ENCODE peak calls at places on chromosome 14, in seven cellular contexts. One of them, this sample, is unnamed.

GRCh38 chr14:50173891-50174290 is 57.5 kb downstream of the SOS2 start:
- DNase-seq in effector memory CD4-positive, alpha-beta T cell: no peak
- DNase-seq in lower lobe of right lung: no peak
- DNase-seq in astrocyte of the hippocampus: peak; percentile 18
- DNase-seq in non-pigmented ciliary epithelial cell: no peak
- DNase-seq in neural crest cell: no peak
- DNase-seq in D341Med: no peak
- DNase-seq in this sample: no peak

GRCh38 chr14:59475709-59476108 is 8.5 kb downstream of the L3HYPDH start:
- DNase-seq in effector memory CD4-positive, alpha-beta T cell: no peak
- DNase-seq in lower lobe of right lung: no peak
- DNase-seq in astrocyte of the hippocampus: no peak
- DNase-seq in non-pigmented ciliary epithelial cell: no peak
- DNase-seq in neural crest cell: no peak
- DNase-seq in D341Med: no peak
- DNase-seq in this sample: no peak

GRCh38 chr14:59870277-59871165 is at the start of gene RTN1:
- DNase-seq in effector memory CD4-positive, alpha-beta T cell: no peak
- DNase-seq in lower lobe of right lung: peak; percentile 80
- DNase-seq in astrocyte of the hippocampus: peak; percentile 81
- DNase-seq in non-pigmented ciliary epithelial cell: no peak
- DNase-seq in neural crest cell: peak; percentile 60
- DNase-seq in D341Med: peak; percentile 84
- DNase-seq in this sample: peak; percentile 92

GRCh38 chr14:69483765-69484443 is 624 bp upstream of the PLEKHD1 start:
- DNase-seq in effector memory CD4-positive, alpha-beta T cell: no peak
- DNase-seq in lower lobe of right lung: no peak
- DNase-seq in astrocyte of the hippocampus: peak; percentile 42
- DNase-seq in non-pigmented ciliary epithelial cell: no peak
- DNase-seq in neural crest cell: no peak
- DNase-seq in D341Med: peak; percentile 60
- DNase-seq in this sample: peak; percentile 69

GRCh38 chr14:70188608-70189540 is at the start of gene SLC8A3:
- DNase-seq in effector memory CD4-positive, alpha-beta T cell: no peak
- DNase-seq in lower lobe of right lung: no peak
- DNase-seq in astrocyte of the hippocampus: peak; percentile 67
- DNase-seq in non-pigmented ciliary epithelial cell: no peak
- DNase-seq in neural crest cell: peak; percentile 59
- DNase-seq in D341Med: peak; percentile 80
- DNase-seq in this sample: peak; percentile 92

GRCh38 chr14:68458253-68458652 is 334.6 kb downstream of the ZFP36L1 start:
- DNase-seq in effector memory CD4-positive, alpha-beta T cell: no peak
- DNase-seq in lower lobe of right lung: no peak
- DNase-seq in astrocyte of the hippocampus: no peak
- DNase-seq in non-pigmented ciliary epithelial cell: no peak
- DNase-seq in neural crest cell: no peak
- DNase-seq in D341Med: no peak
- DNase-seq in this sample: no peak

GRCh38 chr14:76083796-76084195 is 67.9 kb upstream of the GPATCH2L start:
- DNase-seq in effector memory CD4-positive, alpha-beta T cell: no peak
- DNase-seq in lower lobe of right lung: no peak
- DNase-seq in astrocyte of the hippocampus: no peak
- DNase-seq in non-pigmented ciliary epithelial cell: no peak
- DNase-seq in neural crest cell: no peak
- DNase-seq in D341Med: no peak
- DNase-seq in this sample: no peak

GRCh38 chr14:50601405-50601804 is 41.5 kb downstream of the ATL1 start:
- DNase-seq in effector memory CD4-positive, alpha-beta T cell: no peak
- DNase-seq in lower lobe of right lung: no peak
- DNase-seq in astrocyte of the hippocampus: no peak
- DNase-seq in non-pigmented ciliary epithelial cell: no peak
- DNase-seq in neural crest cell: no peak
- DNase-seq in D341Med: no peak
- DNase-seq in this sample: no peak

GRCh38 chr14:29222671-29223268 is 456.2 kb downstream of the FOXG1 start:
- DNase-seq in effector memory CD4-positive, alpha-beta T cell: no peak
- DNase-seq in lower lobe of right lung: no peak
- DNase-seq in astrocyte of the hippocampus: peak; percentile 77
- DNase-seq in non-pigmented ciliary epithelial cell: no peak
- DNase-seq in neural crest cell: no peak
- DNase-seq in D341Med: peak; percentile 40
- DNase-seq in this sample: peak; percentile 57

GRCh38 chr14:50039734-50040400 is 76.5 kb downstream of the VCPKMT start:
- DNase-seq in effector memory CD4-positive, alpha-beta T cell: no peak
- DNase-seq in lower lobe of right lung: peak; percentile 85
- DNase-seq in astrocyte of the hippocampus: peak; percentile 71
- DNase-seq in non-pigmented ciliary epithelial cell: no peak
- DNase-seq in neural crest cell: no peak
- DNase-seq in D341Med: no peak
- DNase-seq in this sample: no peak

GRCh38 chr14:74712499-74713394 is at the start of the genes AREL1 and FCF1:
- DNase-seq in effector memory CD4-positive, alpha-beta T cell: peak; percentile 79
- DNase-seq in lower lobe of right lung: peak; percentile 79
- DNase-seq in astrocyte of the hippocampus: peak; percentile 94
- DNase-seq in non-pigmented ciliary epithelial cell: peak; percentile 40
- DNase-seq in neural crest cell: peak; percentile 69
- DNase-seq in D341Med: peak; percentile 93
- DNase-seq in this sample: peak; percentile 93

GRCh38 chr14:88995437-88996198 is 171.2 kb downstream of the TTC8 start:
- DNase-seq in effector memory CD4-positive, alpha-beta T cell: no peak
- DNase-seq in lower lobe of right lung: no peak
- DNase-seq in astrocyte of the hippocampus: peak; percentile 48
- DNase-seq in non-pigmented ciliary epithelial cell: no peak
- DNase-seq in neural crest cell: no peak
- DNase-seq in D341Med: peak; percentile 39
- DNase-seq in this sample: no peak

GRCh38 chr14:79516009-79516408 is 695.3 kb downstream of the DIO2 start:
- DNase-seq in effector memory CD4-positive, alpha-beta T cell: no peak
- DNase-seq in lower lobe of right lung: no peak
- DNase-seq in astrocyte of the hippocampus: no peak
- DNase-seq in non-pigmented ciliary epithelial cell: no peak
- DNase-seq in neural crest cell: no peak
- DNase-seq in D341Med: no peak
- DNase-seq in this sample: peak; percentile 47

GRCh38 chr14:76699209-76699608 is 62.1 kb upstream of the VASH1 start:
- DNase-seq in effector memory CD4-positive, alpha-beta T cell: no peak
- DNase-seq in lower lobe of right lung: no peak
- DNase-seq in astrocyte of the hippocampus: no peak
- DNase-seq in non-pigmented ciliary epithelial cell: no peak
- DNase-seq in neural crest cell: no peak
- DNase-seq in D341Med: no peak
- DNase-seq in this sample: no peak

GRCh38 chr14:68685419-68686211 is 107.3 kb downstream of the ZFP36L1 start:
- DNase-seq in effector memory CD4-positive, alpha-beta T cell: peak; percentile 76
- DNase-seq in lower lobe of right lung: no peak
- DNase-seq in astrocyte of the hippocampus: peak; percentile 88
- DNase-seq in non-pigmented ciliary epithelial cell: peak; percentile 58
- DNase-seq in neural crest cell: no peak
- DNase-seq in D341Med: no peak
- DNase-seq in this sample: no peak

GRCh38 chr14:20986811-20987210 is 3.0 kb upstream of the METTL17 start:
- DNase-seq in effector memory CD4-positive, alpha-beta T cell: no peak
- DNase-seq in lower lobe of right lung: no peak
- DNase-seq in astrocyte of the hippocampus: peak; percentile 92
- DNase-seq in non-pigmented ciliary epithelial cell: peak; percentile 94
- DNase-seq in neural crest cell: no peak
- DNase-seq in D341Med: no peak
- DNase-seq in this sample: no peak

GRCh38 chr14:101408077-101408831 is 153.0 kb upstream of the DIO3 start:
- DNase-seq in effector memory CD4-positive, alpha-beta T cell: no peak
- DNase-seq in lower lobe of right lung: no peak
- DNase-seq in astrocyte of the hippocampus: peak; percentile 33
- DNase-seq in non-pigmented ciliary epithelial cell: peak; percentile 70
- DNase-seq in neural crest cell: no peak
- DNase-seq in D341Med: no peak
- DNase-seq in this sample: no peak

GRCh38 chr14:56334458-56334857 is 216.2 kb downstream of the PELI2 start:
- DNase-seq in effector memory CD4-positive, alpha-beta T cell: no peak
- DNase-seq in lower lobe of right lung: no peak
- DNase-seq in astrocyte of the hippocampus: peak; percentile 28
- DNase-seq in non-pigmented ciliary epithelial cell: no peak
- DNase-seq in neural crest cell: no peak
- DNase-seq in D341Med: no peak
- DNase-seq in this sample: no peak

GRCh38 chr14:71013551-71014192 is 106.4 kb downstream of the PCNX1 start:
- DNase-seq in effector memory CD4-positive, alpha-beta T cell: no peak
- DNase-seq in lower lobe of right lung: no peak
- DNase-seq in astrocyte of the hippocampus: no peak
- DNase-seq in non-pigmented ciliary epithelial cell: no peak
- DNase-seq in neural crest cell: no peak
- DNase-seq in D341Med: no peak
- DNase-seq in this sample: no peak

GRCh38 chr14:44589180-44589579 is 82.1 kb upstream of the FSCB start:
- DNase-seq in effector memory CD4-positive, alpha-beta T cell: no peak
- DNase-seq in lower lobe of right lung: no peak
- DNase-seq in astrocyte of the hippocampus: no peak
- DNase-seq in non-pigmented ciliary epithelial cell: no peak
- DNase-seq in neural crest cell: no peak
- DNase-seq in D341Med: no peak
- DNase-seq in this sample: no peak

GRCh38 chr14:24741871-24742270 is 107.9 kb upstream of the GZMB start:
- DNase-seq in effector memory CD4-positive, alpha-beta T cell: no peak
- DNase-seq in lower lobe of right lung: no peak
- DNase-seq in astrocyte of the hippocampus: peak; percentile 76
- DNase-seq in non-pigmented ciliary epithelial cell: peak; percentile 37
- DNase-seq in neural crest cell: no peak
- DNase-seq in D341Med: no peak
- DNase-seq in this sample: no peak

GRCh38 chr14:73244541-73244940 is 7.2 kb downstream of the PAPLN start:
- DNase-seq in effector memory CD4-positive, alpha-beta T cell: no peak
- DNase-seq in lower lobe of right lung: no peak
- DNase-seq in astrocyte of the hippocampus: no peak
- DNase-seq in non-pigmented ciliary epithelial cell: no peak
- DNase-seq in neural crest cell: no peak
- DNase-seq in D341Med: no peak
- DNase-seq in this sample: no peak

GRCh38 chr14:52380294-52380693 is 66.2 kb downstream of the PTGER2 start:
- DNase-seq in effector memory CD4-positive, alpha-beta T cell: no peak
- DNase-seq in lower lobe of right lung: no peak
- DNase-seq in astrocyte of the hippocampus: no peak
- DNase-seq in non-pigmented ciliary epithelial cell: no peak
- DNase-seq in neural crest cell: no peak
- DNase-seq in D341Med: no peak
- DNase-seq in this sample: no peak

GRCh38 chr14:62126885-62127478 is 364.8 kb downstream of the SNAPC1 start:
- DNase-seq in effector memory CD4-positive, alpha-beta T cell: no peak
- DNase-seq in lower lobe of right lung: no peak
- DNase-seq in astrocyte of the hippocampus: peak; percentile 69
- DNase-seq in non-pigmented ciliary epithelial cell: peak; percentile 20
- DNase-seq in neural crest cell: no peak
- DNase-seq in D341Med: peak; percentile 30
- DNase-seq in this sample: peak; percentile 61

GRCh38 chr14:100472491-100472890 is 114.7 kb downstream of the BEGAIN start:
- DNase-seq in effector memory CD4-positive, alpha-beta T cell: no peak
- DNase-seq in lower lobe of right lung: no peak
- DNase-seq in astrocyte of the hippocampus: no peak
- DNase-seq in non-pigmented ciliary epithelial cell: no peak
- DNase-seq in neural crest cell: no peak
- DNase-seq in D341Med: no peak
- DNase-seq in this sample: no peak

GRCh38 chr14:104678346-104678745 is 11.1 kb upstream of the INF2 start:
- DNase-seq in effector memory CD4-positive, alpha-beta T cell: no peak
- DNase-seq in lower lobe of right lung: peak; percentile 56
- DNase-seq in astrocyte of the hippocampus: peak; percentile 69
- DNase-seq in non-pigmented ciliary epithelial cell: no peak
- DNase-seq in neural crest cell: peak; percentile 41
- DNase-seq in D341Med: no peak
- DNase-seq in this sample: no peak

GRCh38 chr14:58501214-58501816 is 73.8 kb downstream of the KIAA0586 start:
- DNase-seq in effector memory CD4-positive, alpha-beta T cell: no peak
- DNase-seq in lower lobe of right lung: no peak
- DNase-seq in astrocyte of the hippocampus: peak; percentile 79
- DNase-seq in non-pigmented ciliary epithelial cell: peak; percentile 59
- DNase-seq in neural crest cell: no peak
- DNase-seq in D341Med: peak; percentile 45
- DNase-seq in this sample: peak; percentile 9

GRCh38 chr14:63996575-63997220 is 143.9 kb downstream of the SYNE2 start:
- DNase-seq in effector memory CD4-positive, alpha-beta T cell: no peak
- DNase-seq in lower lobe of right lung: no peak
- DNase-seq in astrocyte of the hippocampus: no peak
- DNase-seq in non-pigmented ciliary epithelial cell: no peak
- DNase-seq in neural crest cell: no peak
- DNase-seq in D341Med: no peak
- DNase-seq in this sample: peak; percentile 69

GRCh38 chr14:55514819-55515470 is 65.1 kb upstream of the KTN1 start:
- DNase-seq in effector memory CD4-positive, alpha-beta T cell: no peak
- DNase-seq in lower lobe of right lung: no peak
- DNase-seq in astrocyte of the hippocampus: peak; percentile 81
- DNase-seq in non-pigmented ciliary epithelial cell: peak; percentile 42
- DNase-seq in neural crest cell: no peak
- DNase-seq in D341Med: no peak
- DNase-seq in this sample: peak; percentile 25

GRCh38 chr14:71319646-71320045 is 412.4 kb downstream of the PCNX1 start:
- DNase-seq in effector memory CD4-positive, alpha-beta T cell: peak; percentile 0
- DNase-seq in lower lobe of right lung: no peak
- DNase-seq in astrocyte of the hippocampus: no peak
- DNase-seq in non-pigmented ciliary epithelial cell: no peak
- DNase-seq in neural crest cell: peak; percentile 8
- DNase-seq in D341Med: peak; percentile 34
- DNase-seq in this sample: no peak

GRCh38 chr14:99774526-99775307 is 18.5 kb upstream of the EML1 start:
- DNase-seq in effector memory CD4-positive, alpha-beta T cell: no peak
- DNase-seq in lower lobe of right lung: no peak
- DNase-seq in astrocyte of the hippocampus: peak; percentile 72
- DNase-seq in non-pigmented ciliary epithelial cell: no peak
- DNase-seq in neural crest cell: no peak
- DNase-seq in D341Med: peak; percentile 20
- DNase-seq in this sample: no peak

GRCh38 chr14:31770271-31770670 is 209.1 kb downstream of the NUBPL start:
- DNase-seq in effector memory CD4-positive, alpha-beta T cell: no peak
- DNase-seq in lower lobe of right lung: no peak
- DNase-seq in astrocyte of the hippocampus: no peak
- DNase-seq in non-pigmented ciliary epithelial cell: no peak
- DNase-seq in neural crest cell: no peak
- DNase-seq in D341Med: no peak
- DNase-seq in this sample: no peak

GRCh38 chr14:37712976-37713431 is 117.6 kb downstream of the TTC6 start:
- DNase-seq in effector memory CD4-positive, alpha-beta T cell: no peak
- DNase-seq in lower lobe of right lung: no peak
- DNase-seq in astrocyte of the hippocampus: no peak
- DNase-seq in non-pigmented ciliary epithelial cell: no peak
- DNase-seq in neural crest cell: no peak
- DNase-seq in D341Med: no peak
- DNase-seq in this sample: no peak

This sample was measured in retina.